ENCODE peak calls at places on chromosomes 3 and 15, in ten cellular contexts. One of them, this sample, is unnamed.

GRCh38 chr3:171429635-171430034 is 30.6 kb downstream of the TNIK start:
- DNase-seq in heart left ventricle: no peak
- DNase-seq in Peyer's patch: no peak
- DNase-seq in body of pancreas: no peak
- DNase-seq in H54: no peak
- DNase-seq in spleen: no peak
- DNase-seq in ovary: no peak
- DNase-seq in stomach: no peak
- DNase-seq in IMR-90: no peak
- DNase-seq in GM12891: no peak
- DNase-seq in this sample: no peak

GRCh38 chr15:88992216-88992615 is 79.0 kb upstream of the MFGE8 start:
- DNase-seq in stomach: no peak
- DNase-seq in IMR-90: peak; percentile 34
- DNase-seq in GM12891: no peak
- DNase-seq in body of pancreas: no peak
- DNase-seq in spleen: no peak
- DNase-seq in ovary: no peak
- DNase-seq in Peyer's patch: no peak
- DNase-seq in heart left ventricle: no peak
- DNase-seq in H54: no peak
- DNase-seq in this sample: no peak

GRCh38 chr15:33729648-33730047 is 238.6 kb upstream of the CHRM5 start:
- DNase-seq in stomach: no peak
- DNase-seq in ovary: no peak
- DNase-seq in body of pancreas: no peak
- DNase-seq in heart left ventricle: no peak
- DNase-seq in GM12891: no peak
- DNase-seq in IMR-90: peak; percentile 5
- DNase-seq in H54: no peak
- DNase-seq in spleen: no peak
- DNase-seq in Peyer's patch: no peak
- DNase-seq in this sample: peak; percentile 17

GRCh38 chr3:23455775-23456174 is 252.6 kb downstream of the UBE2E2 start:
- DNase-seq in spleen: no peak
- DNase-seq in stomach: no peak
- DNase-seq in Peyer's patch: no peak
- DNase-seq in IMR-90: peak; percentile 88
- DNase-seq in GM12891: no peak
- DNase-seq in heart left ventricle: no peak
- DNase-seq in ovary: no peak
- DNase-seq in body of pancreas: no peak
- DNase-seq in H54: no peak
- DNase-seq in this sample: no peak

GRCh38 chr3:173199568-173199967 is 58.5 kb upstream of the SPATA16 start:
- DNase-seq in H54: no peak
- DNase-seq in Peyer's patch: no peak
- DNase-seq in IMR-90: no peak
- DNase-seq in spleen: no peak
- DNase-seq in ovary: no peak
- DNase-seq in heart left ventricle: no peak
- DNase-seq in GM12891: no peak
- DNase-seq in stomach: no peak
- DNase-seq in body of pancreas: no peak
- DNase-seq in this sample: no peak

GRCh38 chr3:120802916-120803315 is 60.4 kb downstream of the GTF2E1 start:
- DNase-seq in GM12891: no peak
- DNase-seq in H54: no peak
- DNase-seq in IMR-90: no peak
- DNase-seq in Peyer's patch: no peak
- DNase-seq in stomach: no peak
- DNase-seq in body of pancreas: no peak
- DNase-seq in heart left ventricle: no peak
- DNase-seq in spleen: no peak
- DNase-seq in ovary: no peak
- DNase-seq in this sample: no peak

GRCh38 chr3:124221286-124221821 is 229.4 kb upstream of the ROPN1 start:
- DNase-seq in IMR-90: peak; percentile 8
- DNase-seq in ovary: no peak
- DNase-seq in heart left ventricle: no peak
- DNase-seq in stomach: no peak
- DNase-seq in GM12891: no peak
- DNase-seq in body of pancreas: no peak
- DNase-seq in H54: peak; percentile 9
- DNase-seq in Peyer's patch: no peak
- DNase-seq in spleen: no peak
- DNase-seq in this sample: no peak

GRCh38 chr3:189720746-189721426 is 89.7 kb downstream of the TP63 start:
- DNase-seq in GM12891: no peak
- DNase-seq in spleen: no peak
- DNase-seq in Peyer's patch: no peak
- DNase-seq in H54: no peak
- DNase-seq in body of pancreas: no peak
- DNase-seq in stomach: no peak
- DNase-seq in heart left ventricle: no peak
- DNase-seq in ovary: no peak
- DNase-seq in IMR-90: no peak
- DNase-seq in this sample: no peak

GRCh38 chr15:67201136-67201535 is 53.3 kb downstream of the AAGAB start:
- DNase-seq in Peyer's patch: no peak
- DNase-seq in H54: no peak
- DNase-seq in IMR-90: no peak
- DNase-seq in spleen: no peak
- DNase-seq in body of pancreas: no peak
- DNase-seq in stomach: no peak
- DNase-seq in ovary: no peak
- DNase-seq in GM12891: no peak
- DNase-seq in heart left ventricle: no peak
- DNase-seq in this sample: no peak

GRCh38 chr3:195372220-195372619 is 70.6 kb downstream of the ACAP2 start:
- DNase-seq in spleen: no peak
- DNase-seq in Peyer's patch: no peak
- DNase-seq in GM12891: no peak
- DNase-seq in heart left ventricle: no peak
- DNase-seq in body of pancreas: no peak
- DNase-seq in IMR-90: no peak
- DNase-seq in ovary: no peak
- DNase-seq in H54: no peak
- DNase-seq in stomach: no peak
- DNase-seq in this sample: no peak

GRCh38 chr3:73542127-73542526 is 82.6 kb downstream of the PDZRN3 start:
- DNase-seq in H54: no peak
- DNase-seq in IMR-90: no peak
- DNase-seq in Peyer's patch: no peak
- DNase-seq in heart left ventricle: no peak
- DNase-seq in spleen: no peak
- DNase-seq in GM12891: no peak
- DNase-seq in body of pancreas: peak; percentile 80
- DNase-seq in stomach: peak; percentile 47
- DNase-seq in ovary: no peak
- DNase-seq in this sample: no peak

GRCh38 chr3:12317914-12318313 is 29.0 kb downstream of the PPARG start:
- DNase-seq in heart left ventricle: peak; percentile 50
- DNase-seq in spleen: no peak
- DNase-seq in IMR-90: no peak
- DNase-seq in H54: no peak
- DNase-seq in stomach: no peak
- DNase-seq in ovary: no peak
- DNase-seq in GM12891: no peak
- DNase-seq in Peyer's patch: no peak
- DNase-seq in body of pancreas: no peak
- DNase-seq in this sample: no peak
- TF ChIP-seq POLR2A in heart left ventricle: no peak
- TF ChIP-seq POLR2A in spleen: no peak
- TF ChIP-seq POLR2A in IMR-90: no peak
- TF ChIP-seq POLR2A in H54: no peak
- TF ChIP-seq POLR2A in stomach: no peak
- TF ChIP-seq POLR2A in ovary: no peak
- TF ChIP-seq POLR2A in GM12891: no peak
- TF ChIP-seq POLR2A in Peyer's patch: no peak
- TF ChIP-seq POLR2A in body of pancreas: no peak
- TF ChIP-seq POLR2A in this sample: no peak

GRCh38 chr15:78906310-78906608 is 33.6 kb downstream of the MORF4L1 start:
- DNase-seq in body of pancreas: peak; percentile 66
- DNase-seq in IMR-90: peak; percentile 90
- DNase-seq in stomach: peak; percentile 69
- DNase-seq in ovary: no peak
- DNase-seq in GM12891: no peak
- DNase-seq in Peyer's patch: no peak
- DNase-seq in H54: peak; percentile 26
- DNase-seq in heart left ventricle: no peak
- DNase-seq in spleen: no peak
- DNase-seq in this sample: peak; percentile 71
- TF ChIP-seq POLR2A in body of pancreas: no peak
- TF ChIP-seq POLR2A in IMR-90: no peak
- TF ChIP-seq POLR2A in stomach: no peak
- TF ChIP-seq POLR2A in ovary: no peak
- TF ChIP-seq POLR2A in GM12891: no peak
- TF ChIP-seq POLR2A in Peyer's patch: no peak
- TF ChIP-seq POLR2A in H54: no peak
- TF ChIP-seq POLR2A in heart left ventricle: no peak
- TF ChIP-seq POLR2A in spleen: no peak
- TF ChIP-seq POLR2A in this sample: no peak

DNA sequence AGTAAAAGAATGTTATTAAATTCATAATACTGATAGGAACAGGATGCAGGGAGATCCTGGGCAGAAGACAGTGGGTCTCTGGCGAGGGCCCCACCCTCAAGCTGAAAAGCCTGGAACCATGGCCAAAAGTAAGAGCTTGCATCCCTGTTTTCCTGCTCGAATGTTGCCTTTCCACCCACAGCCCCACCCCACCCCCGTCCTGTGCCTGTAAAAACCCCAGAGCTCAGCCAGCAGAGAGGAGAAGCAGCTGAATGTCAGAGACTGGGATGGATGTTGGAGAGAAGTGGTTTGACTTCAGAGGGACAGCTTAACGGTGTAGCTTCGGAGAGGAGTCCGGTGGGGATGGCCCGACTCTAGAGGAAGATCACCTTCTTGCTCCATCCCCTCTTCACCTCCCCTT is 207.9 kb downstream of the ROBO2 start:
- DNase-seq in body of pancreas: no peak
- DNase-seq in H54: no peak
- DNase-seq in spleen: no peak
- DNase-seq in Peyer's patch: no peak
- DNase-seq in ovary: no peak
- DNase-seq in heart left ventricle: no peak
- DNase-seq in stomach: no peak
- DNase-seq in IMR-90: no peak
- DNase-seq in GM12891: no peak
- DNase-seq in this sample: no peak
- TF ChIP-seq POLR2A in body of pancreas: no peak
- TF ChIP-seq POLR2A in H54: no peak
- TF ChIP-seq POLR2A in spleen: no peak
- TF ChIP-seq POLR2A in Peyer's patch: no peak
- TF ChIP-seq POLR2A in ovary: no peak
- TF ChIP-seq POLR2A in heart left ventricle: no peak
- TF ChIP-seq POLR2A in stomach: no peak
- TF ChIP-seq POLR2A in IMR-90: no peak
- TF ChIP-seq POLR2A in GM12891: no peak
- TF ChIP-seq POLR2A in this sample: no peak

GRCh38 chr3:43390255-43390588 is 103.9 kb downstream of the SNRK start:
- DNase-seq in Peyer's patch: no peak
- DNase-seq in heart left ventricle: no peak
- DNase-seq in GM12891: no peak
- DNase-seq in body of pancreas: peak; percentile 85
- DNase-seq in spleen: no peak
- DNase-seq in H54: no peak
- DNase-seq in ovary: no peak
- DNase-seq in stomach: no peak
- DNase-seq in IMR-90: no peak
- DNase-seq in this sample: no peak

GRCh38 chr3:43388909-43389308 is 102.6 kb downstream of the SNRK start:
- DNase-seq in heart left ventricle: no peak
- DNase-seq in GM12891: no peak
- DNase-seq in IMR-90: no peak
- DNase-seq in H54: no peak
- DNase-seq in stomach: no peak
- DNase-seq in body of pancreas: no peak
- DNase-seq in spleen: no peak
- DNase-seq in Peyer's patch: no peak
- DNase-seq in ovary: no peak
- DNase-seq in this sample: no peak

GRCh38 chr3:43388188-43388587 is 101.8 kb downstream of the SNRK start:
- DNase-seq in body of pancreas: peak; percentile 56
- DNase-seq in stomach: no peak
- DNase-seq in Peyer's patch: no peak
- DNase-seq in spleen: peak; percentile 80
- DNase-seq in heart left ventricle: no peak
- DNase-seq in IMR-90: no peak
- DNase-seq in H54: no peak
- DNase-seq in GM12891: no peak
- DNase-seq in ovary: no peak
- DNase-seq in this sample: no peak

GRCh38 chr3:43391621-43392020 is 105.3 kb downstream of the SNRK start:
- DNase-seq in H54: no peak
- DNase-seq in IMR-90: no peak
- DNase-seq in GM12891: no peak
- DNase-seq in ovary: no peak
- DNase-seq in Peyer's patch: no peak
- DNase-seq in spleen: no peak
- DNase-seq in stomach: no peak
- DNase-seq in heart left ventricle: no peak
- DNase-seq in body of pancreas: peak; percentile 23
- DNase-seq in this sample: no peak

DNA sequence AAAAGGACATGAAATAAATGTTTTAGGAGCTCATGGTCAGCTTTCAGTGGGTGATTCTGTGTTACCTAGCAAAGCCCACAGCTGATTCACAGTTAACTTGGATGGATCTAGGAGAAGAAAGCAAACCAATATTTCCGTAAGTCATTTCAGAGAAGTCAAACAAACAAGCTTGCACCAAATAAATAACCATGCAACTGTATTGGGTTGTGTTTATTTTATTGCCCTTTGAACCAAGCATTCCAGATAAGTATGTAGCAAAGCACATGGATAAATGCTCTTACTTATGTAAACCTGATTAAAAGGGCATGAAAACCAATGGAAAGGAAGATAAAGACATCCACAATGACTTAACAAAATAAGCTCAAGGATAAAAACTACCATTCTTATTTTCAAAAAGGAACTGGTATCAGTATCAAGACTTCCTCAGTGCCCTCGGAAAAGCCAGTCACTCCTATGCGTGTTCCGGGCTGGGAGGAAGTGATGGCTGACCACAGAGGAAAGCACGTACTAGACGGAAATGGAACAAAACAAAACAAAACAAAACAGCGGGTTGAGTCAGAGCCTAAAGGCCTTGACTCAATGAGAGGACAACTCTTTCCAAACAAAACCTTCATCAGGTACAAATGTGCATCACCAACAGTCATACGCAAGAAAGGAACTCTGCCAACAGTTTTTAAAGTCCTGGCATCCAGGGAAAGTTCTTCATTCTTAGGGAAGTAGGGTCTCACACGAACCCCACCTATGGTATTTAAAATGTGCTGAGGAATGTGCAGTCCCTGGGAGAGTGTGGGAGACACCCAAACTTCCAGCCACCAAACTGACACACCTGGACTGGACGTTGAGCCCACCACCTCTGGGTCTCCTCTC is 103.3 kb downstream of the SNRK start:
- DNase-seq in H54: peak; percentile 52
- DNase-seq in stomach: peak; percentile 57
- DNase-seq in body of pancreas: peak; percentile 62
- DNase-seq in heart left ventricle: peak; percentile 60
- DNase-seq in Peyer's patch: peak; percentile 83
- DNase-seq in spleen: peak; percentile 89
- DNase-seq in GM12891: no peak
- DNase-seq in ovary: no peak
- DNase-seq in IMR-90: peak; percentile 88
- DNase-seq in this sample: peak; percentile 15
- TF ChIP-seq POLR2A in H54: no peak
- TF ChIP-seq POLR2A in stomach: no peak
- TF ChIP-seq POLR2A in body of pancreas: peak; percentile 81
- TF ChIP-seq POLR2A in heart left ventricle: no peak
- TF ChIP-seq POLR2A in Peyer's patch: no peak
- TF ChIP-seq POLR2A in spleen: no peak
- TF ChIP-seq POLR2A in GM12891: no peak
- TF ChIP-seq POLR2A in ovary: no peak
- TF ChIP-seq POLR2A in IMR-90: no peak
- TF ChIP-seq POLR2A in this sample: no peak

This sample was measured in erythroblast.